ENCODE peak calls at places on chromosome 14, in four cellular contexts. One of them, this sample, is unnamed.

GRCh38 chr14:75591331-75591946 is 13.0 kb downstream of the FLVCR2 start:
- DNase-seq in fibroblast of the aortic adventitia: no peak
- DNase-seq in IMR-90: no peak
- DNase-seq in kidney epithelial cell: no peak
- DNase-seq in this sample: no peak

GRCh38 chr14:104644656-104645055 is 40.1 kb upstream of the TMEM179 start:
- DNase-seq in IMR-90: no peak
- DNase-seq in kidney epithelial cell: no peak
- DNase-seq in fibroblast of the aortic adventitia: no peak
- DNase-seq in this sample: no peak

GRCh38 chr14:56532546-56532945 is 47.1 kb upstream of the TMEM260 start:
- DNase-seq in kidney epithelial cell: no peak
- DNase-seq in fibroblast of the aortic adventitia: no peak
- DNase-seq in IMR-90: no peak
- DNase-seq in this sample: no peak

GRCh38 chr14:94775875-94776217 is 5.9 kb upstream of the GSC start:
- DNase-seq in IMR-90: peak
- DNase-seq in fibroblast of the aortic adventitia: no peak
- DNase-seq in kidney epithelial cell: no peak
- DNase-seq in this sample: peak

GRCh38 chr14:35212471-35213142 is 79.6 kb upstream of the PSMA6 start:
- DNase-seq in fibroblast of the aortic adventitia: peak
- DNase-seq in kidney epithelial cell: no peak
- DNase-seq in IMR-90: no peak
- DNase-seq in this sample: no peak

GRCh38 chr14:92439551-92440344 is 73.8 kb upstream of the RIN3 start:
- DNase-seq in kidney epithelial cell: no peak
- DNase-seq in IMR-90: no peak
- DNase-seq in fibroblast of the aortic adventitia: no peak
- DNase-seq in this sample: no peak

GRCh38 chr14:61662437-61663311 is 32.6 kb upstream of the HIF1A start:
- DNase-seq in kidney epithelial cell: peak
- DNase-seq in IMR-90: peak
- DNase-seq in fibroblast of the aortic adventitia: peak
- DNase-seq in this sample: peak

GRCh38 chr14:92473947-92474535 is 39.5 kb upstream of the RIN3 start:
- DNase-seq in fibroblast of the aortic adventitia: no peak
- DNase-seq in kidney epithelial cell: no peak
- DNase-seq in IMR-90: peak
- DNase-seq in this sample: peak

GRCh38 chr14:95359974-95360826 is 40.5 kb upstream of the CLMN start:
- DNase-seq in kidney epithelial cell: no peak
- DNase-seq in fibroblast of the aortic adventitia: no peak
- DNase-seq in IMR-90: no peak
- DNase-seq in this sample: peak

GRCh38 chr14:51087024-51087423 is 7.9 kb downstream of the TRIM9 start:
- DNase-seq in IMR-90: no peak
- DNase-seq in kidney epithelial cell: peak
- DNase-seq in fibroblast of the aortic adventitia: no peak
- DNase-seq in this sample: no peak

GRCh38 chr14:32014498-32014897 is 62.6 kb upstream of the ARHGAP5 start:
- DNase-seq in kidney epithelial cell: no peak
- DNase-seq in IMR-90: no peak
- DNase-seq in fibroblast of the aortic adventitia: no peak
- DNase-seq in this sample: no peak

GRCh38 chr14:21184252-21184651 is 28.4 kb upstream of the OR5AU1 start:
- DNase-seq in fibroblast of the aortic adventitia: no peak
- DNase-seq in IMR-90: no peak
- DNase-seq in kidney epithelial cell: no peak
- DNase-seq in this sample: no peak

GRCh38 chr14:87133073-87133815 is 859.7 kb downstream of the GALC start:
- DNase-seq in kidney epithelial cell: peak
- DNase-seq in fibroblast of the aortic adventitia: peak
- DNase-seq in IMR-90: peak
- DNase-seq in this sample: no peak

GRCh38 chr14:91326514-91326832 is 82.0 kb upstream of the GPR68 start:
- DNase-seq in IMR-90: no peak
- DNase-seq in fibroblast of the aortic adventitia: no peak
- DNase-seq in kidney epithelial cell: no peak
- DNase-seq in this sample: no peak

GRCh38 chr14:95098984-95099599 is 58.2 kb downstream of the DICER1 start:
- DNase-seq in fibroblast of the aortic adventitia: peak
- DNase-seq in kidney epithelial cell: no peak
- DNase-seq in IMR-90: peak
- DNase-seq in this sample: peak

GRCh38 chr14:36520601-36521525 is 831 bp upstream of the NKX2-1 start:
- DNase-seq in kidney epithelial cell: no peak
- DNase-seq in IMR-90: peak
- DNase-seq in fibroblast of the aortic adventitia: no peak
- DNase-seq in this sample: no peak

GRCh38 chr14:55697358-55697985 is 117.5 kb downstream of the KTN1 start:
- DNase-seq in fibroblast of the aortic adventitia: no peak
- DNase-seq in IMR-90: no peak
- DNase-seq in kidney epithelial cell: no peak
- DNase-seq in this sample: no peak

GRCh38 chr14:31208546-31209424 is 1.2 kb upstream of the HECTD1 start:
- DNase-seq in kidney epithelial cell: no peak
- DNase-seq in fibroblast of the aortic adventitia: no peak
- DNase-seq in IMR-90: no peak
- DNase-seq in this sample: no peak